ENCODE peak calls at places on chromosomes 4 and X, in seven cellular contexts. D is endothelial cell of umbilical vein, F is suprapubic skin, W is right cardiac atrium, Z is GM06990, K is fibroblast of lung, S is upper lobe of left lung. B is an unnamed sample.

GRCh38 chr4:76781698-76782595 is 116.0 kb downstream of the SOWAHB start:
- DNase-seq in Z (peak; percentile 48), W (no peak), K (peak; percentile 95), F (no peak), S (no peak), D (no peak), B (no peak)

GRCh38 chr4:1082215-1083182 is 30.9 kb downstream of the RNF212 start:
- DNase-seq in F (peak; percentile 84), D (peak; percentile 43), W (peak; percentile 71), K (peak; percentile 81), Z (no peak), S (no peak), B (peak; percentile 11)

GRCh38 chrX:4935846-4936245 is 1222.4 kb upstream of the PRKX start:
- DNase-seq in K (no peak), S (no peak), W (no peak), Z (peak; percentile 5), F (no peak), D (no peak), B (no peak)

GRCh38 chr4:121448231-121448630 is 67.4 kb upstream of the QRFPR start:
- DNase-seq in Z (no peak), D (no peak), S (no peak), F (no peak), K (no peak), W (no peak), B (no peak)

GRCh38 chrX:130118941-130119640 is 8.8 kb upstream of the ELF4 start:
- DNase-seq in D (no peak), W (no peak), Z (no peak), F (no peak), K (peak; percentile 58), S (no peak), B (no peak)

GRCh38 chrX:53449632-53450031 is 15.5 kb upstream of the HSD17B10 start:
- DNase-seq in S (no peak), F (no peak), D (no peak), K (no peak), W (no peak), Z (no peak), B (no peak)

GRCh38 chrX:12794654-12795053 is 3.4 kb downstream of the PRPS2 start:
- DNase-seq in Z (no peak), K (no peak), S (no peak), W (no peak), D (no peak), F (no peak), B (no peak)

GRCh38 chr4:107279729-107280128 is 243.6 kb upstream of the DKK2 start:
- DNase-seq in W (no peak), S (no peak), D (peak; percentile 60), Z (no peak), K (peak; percentile 8), F (no peak), B (no peak)

GRCh38 chr4:54063737-54064316 is 578 bp downstream of the CHIC2 start:
- DNase-seq in F (peak; percentile 80), K (no peak), Z (peak; percentile 64), D (peak; percentile 57), W (peak; percentile 43), S (no peak), B (peak; percentile 45)

GRCh38 chr4:37967749-37968148 is 7.6 kb downstream of the PTTG2 start:
- DNase-seq in D (no peak), S (no peak), Z (no peak), F (no peak), K (peak; percentile 35), W (no peak), B (no peak)

GRCh38 chr4:135838889-135839288 is 1637.3 kb upstream of the PABPC4L start:
- DNase-seq in K (peak; percentile 38), S (no peak), D (peak; percentile 6), F (no peak), Z (no peak), W (no peak), B (no peak)

GRCh38 chr4:6732441-6733357 is 16.7 kb downstream of the BLOC1S4 start:
- DNase-seq in S (peak; percentile 86), W (peak; percentile 85), D (peak; percentile 15), K (peak; percentile 91), Z (no peak), F (peak; percentile 88), B (peak; percentile 71)

GRCh38 chr4:24213936-24214335 is 324.1 kb upstream of the PPARGC1A start:
- DNase-seq in Z (no peak), K (no peak), F (no peak), D (no peak), W (no peak), S (no peak), B (no peak)

GRCh38 chr4:89162987-89163386 is 51.7 kb downstream of the TIGD2 start:
- DNase-seq in W (no peak), S (no peak), D (no peak), F (no peak), Z (no peak), K (no peak), B (no peak)

GRCh38 chr4:99947608-99948007 is 1.2 kb upstream of the DNAJB14 start:
- DNase-seq in Z (no peak), K (peak; percentile 3), S (no peak), D (no peak), W (no peak), F (no peak), B (no peak)

GRCh38 chr4:42865572-42866189 is 26.8 kb upstream of the GRXCR1 start:
- DNase-seq in F (no peak), W (no peak), S (no peak), K (peak; percentile 62), Z (peak; percentile 14), D (peak; percentile 35), B (no peak)

GRCh38 chr4:109574931-109575804 is 15.1 kb downstream of the MCUB start:
- DNase-seq in K (no peak), D (no peak), S (no peak), W (no peak), F (no peak), Z (no peak), B (no peak)

GRCh38 chr4:138182838-138183426 is 59.2 kb downstream of the SLC7A11 start:
- DNase-seq in Z (no peak), W (no peak), F (no peak), S (no peak), D (peak; percentile 85), K (peak; percentile 85), B (no peak)

GRCh38 chr4:36763814-36764213 is 480.7 kb upstream of the NWD2 start:
- DNase-seq in D (no peak), K (no peak), W (no peak), Z (no peak), S (no peak), F (no peak), B (no peak)
- H3K27me3 ChIP-seq in D (no peaks in the 10 kb centered on the region), K (no peaks in the 10 kb centered on the region), W (no peaks in the 10 kb centered on the region), Z (no peaks in the 10 kb centered on the region), S (no peaks in the 10 kb centered on the region), F (no peaks in the 10 kb centered on the region), B (no peaks in the 10 kb centered on the region)

GRCh38 chr4:13527983-13528822 is 16.1 kb downstream of the NKX3-2 start:
- DNase-seq in S (no peak), K (no peak), Z (peak; percentile 70), D (no peak), F (no peak), W (no peak), B (no peak)
- H3K27me3 ChIP-seq in S (peaks cover 68% of the 10 kb centered on the region), K (peaks cover 74% of the 10 kb centered on the region), Z (peaks cover 4% of the 10 kb centered on the region), D (peaks cover 97% of the 10 kb centered on the region), F (peaks cover 100% of the 10 kb centered on the region), W (no peaks in the 10 kb centered on the region), B (peaks cover 74% of the 10 kb centered on the region)

DNA sequence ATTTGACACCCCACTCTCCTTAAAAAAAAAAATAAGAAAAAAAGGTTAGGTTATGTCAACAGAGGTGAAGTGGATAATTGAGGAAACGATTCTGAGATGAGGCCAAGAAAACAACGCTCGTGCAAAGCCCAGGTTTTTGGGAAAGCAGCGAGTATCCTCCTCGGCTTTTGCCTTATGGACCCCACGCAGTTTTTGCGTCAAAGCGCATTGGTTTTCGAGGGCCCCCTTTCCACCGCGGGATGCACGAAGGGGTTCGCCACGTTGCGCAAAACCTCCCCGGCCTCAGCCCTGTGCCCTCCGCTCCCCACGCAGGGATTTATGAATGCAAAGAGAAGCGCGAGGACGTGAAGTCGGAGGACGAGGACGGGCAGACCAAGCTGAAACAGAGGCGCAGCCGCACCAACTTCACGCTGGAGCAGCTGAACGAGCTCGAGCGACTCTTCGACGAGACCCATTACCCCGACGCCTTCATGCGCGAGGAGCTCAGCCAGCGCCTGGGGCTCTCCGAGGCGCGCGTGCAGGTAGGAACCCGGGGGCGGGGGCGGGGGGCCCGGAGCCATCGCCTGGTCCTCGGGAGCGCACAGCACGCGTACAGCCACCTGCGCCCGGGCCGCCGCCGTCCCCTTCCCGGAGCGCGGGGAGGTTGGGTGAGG is 3.8 kb downstream of the SHOX start:
- DNase-seq in K (no peak), F (no peak), S (peak; percentile 62), Z (no peak), D (no peak), W (no peak), B (no peak)
- H3K27me3 ChIP-seq in K (no peaks in the 10 kb centered on the region), F (peaks cover 90% of the 10 kb centered on the region), S (peaks cover 48% of the 10 kb centered on the region), Z (no peaks in the 10 kb centered on the region), D (peaks cover 66% of the 10 kb centered on the region), W (peaks cover 8% of the 10 kb centered on the region), B (peaks cover 93% of the 10 kb centered on the region)

DNA sequence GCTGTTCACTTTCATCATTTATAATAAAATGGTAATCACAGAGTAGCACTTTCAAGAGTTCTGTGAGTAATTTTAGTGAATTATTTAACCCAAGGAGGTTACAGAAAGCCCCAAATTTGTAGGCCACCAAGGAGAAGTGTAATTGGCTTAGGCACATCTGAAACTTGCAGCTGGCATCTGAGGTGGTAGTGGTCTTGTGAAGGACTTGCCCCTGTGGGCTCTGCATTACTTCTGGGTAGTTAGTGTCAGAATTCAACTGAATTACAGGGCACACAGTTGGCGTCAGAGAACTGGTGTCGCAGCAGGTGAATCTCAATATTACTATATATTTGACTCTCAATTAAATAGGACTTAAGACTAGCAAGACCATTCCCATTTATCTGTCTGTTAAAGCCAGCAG is 36.9 kb downstream of the GPR174 start:
- DNase-seq in S (no peak), K (no peak), W (no peak), F (no peak), D (no peak), Z (no peak), B (no peak)
- H3K27me3 ChIP-seq in S (no peaks in the 10 kb centered on the region), K (no peaks in the 10 kb centered on the region), W (no peaks in the 10 kb centered on the region), F (no peaks in the 10 kb centered on the region), D (no peaks in the 10 kb centered on the region), Z (no peaks in the 10 kb centered on the region), B (peaks cover 18% of the 10 kb centered on the region)

DNA sequence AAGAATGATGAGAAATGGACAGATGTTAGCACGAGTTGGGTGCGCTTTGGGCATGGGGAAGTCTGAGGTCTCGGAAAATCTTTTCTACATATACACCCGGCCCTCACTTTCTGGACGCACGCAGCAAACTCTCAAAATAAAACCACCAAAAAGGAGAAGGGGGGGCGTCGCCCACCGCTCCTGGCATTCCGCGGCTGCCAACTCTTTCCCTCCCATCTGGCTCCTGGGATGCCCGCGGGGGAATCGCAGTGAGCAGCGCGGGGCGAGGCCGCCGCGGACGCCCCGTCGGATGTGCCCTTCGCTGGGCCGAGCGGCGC is 697 bp downstream of the IGFBP7 start:
- DNase-seq in K (no peak), Z (peak; percentile 3), D (no peak), W (no peak), S (no peak), F (no peak), B (no peak)
- H3K27me3 ChIP-seq in K (no peaks in the 10 kb centered on the region), Z (peaks cover 1% of the 10 kb centered on the region), D (no peaks in the 10 kb centered on the region), W (no peaks in the 10 kb centered on the region), S (no peaks in the 10 kb centered on the region), F (no peaks in the 10 kb centered on the region), B (no peaks in the 10 kb centered on the region)

GRCh38 chr4:8859550-8860095 is 12.0 kb downstream of the HMX1 start:
- DNase-seq in D (no peak), W (no peak), Z (no peak), F (no peak), K (no peak), S (no peak), B (no peak)
- H3K27me3 ChIP-seq in D (peaks cover 98% of the 10 kb centered on the region), W (no peaks in the 10 kb centered on the region), Z (no peaks in the 10 kb centered on the region), F (peaks cover 100% of the 10 kb centered on the region), K (peaks cover 72% of the 10 kb centered on the region), S (peaks cover 83% of the 10 kb centered on the region), B (peaks cover 100% of the 10 kb centered on the region)

GRCh38 chrX:143757375-143757774 is 36.8 kb upstream of the SPANXN2 start:
- DNase-seq in F (no peak), K (no peak), D (no peak), W (no peak), S (peak; percentile 28), Z (no peak), B (no peak)
- H3K27me3 ChIP-seq in F (no peaks in the 10 kb centered on the region), K (no peaks in the 10 kb centered on the region), D (no peaks in the 10 kb centered on the region), W (no peaks in the 10 kb centered on the region), S (no peaks in the 10 kb centered on the region), Z (no peaks in the 10 kb centered on the region), B (peaks cover 9% of the 10 kb centered on the region)

B was measured in dorsolateral prefrontal cortex.